ENCODE peak calls at places on chromosomes 11 and 22, in eight cellular contexts. A, B, K, D, Z, H, X and U are unnamed samples. For H3K4me1, the result is how much of the 10 kb centered on the place peaks cover.

GRCh38 chr11:133964356-133964755 is 7.6 kb upstream of the IGSF9B start:
- DNase-seq in A (no peak), B (no peak), K (no peak), D (no peak), Z (no peak), H (no peak), X (no peak), U (no peak)

GRCh38 chr11:83027794-83028193 is 43.9 kb downstream of the RAB30 start:
- DNase-seq in A (no peak), B (no peak), K (no peak), D (no peak), Z (no peak), H (no peak), X (no peak), U (no peak)

GRCh38 chr11:36409152-36409713 is 100.8 kb downstream of the TRAF6 start:
- DNase-seq in A (no peak), B (peak), K (no peak), D (no peak), Z (peak), H (no peak), X (no peak), U (peak)

GRCh38 chr11:48013269-48013901 is 33.0 kb downstream of the PTPRJ start:
- DNase-seq in A (peak), B (peak), K (no peak), D (peak), Z (no peak), H (peak), X (peak), U (peak)

GRCh38 chr22:35642305-35642741 is 5.9 kb upstream of the APOL6 start:
- DNase-seq in A (no peak), B (no peak), K (no peak), D (no peak), Z (no peak), H (no peak), X (no peak), U (no peak)

GRCh38 chr11:61950035-61950547 is at the start of gene BEST1:
- DNase-seq in A (no peak), B (no peak), K (no peak), D (no peak), Z (no peak), H (no peak), X (no peak), U (no peak)

GRCh38 chr22:27797793-27798525 is 3.6 kb downstream of the MN1 start:
- DNase-seq in A (no peak), B (no peak), K (no peak), D (no peak), Z (no peak), H (no peak), X (no peak), U (no peak)

GRCh38 chr11:18699848-18700261 is 1.3 kb downstream of the TMEM86A start:
- DNase-seq in A (no peak), B (no peak), K (no peak), D (no peak), Z (no peak), H (no peak), X (no peak), U (no peak)

GRCh38 chr11:44979536-44980399 is 29.1 kb upstream of the TP53I11 start:
- DNase-seq in A (peak), B (no peak), K (no peak), D (no peak), Z (no peak), H (peak), X (peak), U (peak)

GRCh38 chr11:44976576-44976975 is 25.9 kb upstream of the TP53I11 start:
- DNase-seq in A (no peak), B (no peak), K (no peak), D (no peak), Z (no peak), H (no peak), X (no peak), U (no peak)

GRCh38 chr11:44978961-44979331 is 28.3 kb upstream of the TP53I11 start:
- DNase-seq in A (peak), B (no peak), K (no peak), D (no peak), Z (no peak), H (peak), X (peak), U (no peak)

GRCh38 chr11:44977493-44977984 is 26.9 kb upstream of the TP53I11 start:
- DNase-seq in A (peak), B (peak), K (no peak), D (no peak), Z (peak), H (peak), X (peak), U (no peak)

GRCh38 chr11:44978279-44978960 is 27.7 kb upstream of the TP53I11 start:
- DNase-seq in A (no peak), B (no peak), K (no peak), D (no peak), Z (no peak), H (no peak), X (no peak), U (no peak)
- H3K4me3 ChIP-seq in A (no peak), B (no peak), K (no peak), D (no peak), Z (no peak), H (no peak), X (no peak), U (peak)

DNA sequence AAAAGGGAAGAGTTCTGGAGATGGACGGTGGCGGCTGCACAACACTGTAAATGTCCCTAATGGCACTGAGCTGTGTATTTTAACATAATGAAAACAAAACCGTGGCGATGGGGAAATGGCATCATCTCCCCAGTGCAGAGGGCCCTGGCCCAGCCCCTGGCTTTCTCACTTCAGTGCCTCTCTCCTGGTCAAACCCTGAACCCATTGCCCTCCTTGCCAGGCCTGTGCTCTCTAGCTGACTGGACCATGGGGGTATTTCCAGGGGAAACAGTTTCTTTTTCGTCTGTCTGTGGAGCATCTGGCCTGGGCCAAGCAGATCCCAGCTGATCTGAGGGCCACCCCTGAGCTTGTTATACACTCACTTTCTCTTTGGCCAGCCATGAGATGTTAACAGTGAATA is 17.4 kb upstream of the NAP1L4 start:
- DNase-seq in A (no peak), B (no peak), K (no peak), D (no peak), Z (no peak), H (no peak), X (no peak), U (no peak)
- H3K4me1 ChIP-seq in A (under half), B (under half), K (under half), D (half or more), Z (under half), H (under half), X (under half), U (under half)

DNA sequence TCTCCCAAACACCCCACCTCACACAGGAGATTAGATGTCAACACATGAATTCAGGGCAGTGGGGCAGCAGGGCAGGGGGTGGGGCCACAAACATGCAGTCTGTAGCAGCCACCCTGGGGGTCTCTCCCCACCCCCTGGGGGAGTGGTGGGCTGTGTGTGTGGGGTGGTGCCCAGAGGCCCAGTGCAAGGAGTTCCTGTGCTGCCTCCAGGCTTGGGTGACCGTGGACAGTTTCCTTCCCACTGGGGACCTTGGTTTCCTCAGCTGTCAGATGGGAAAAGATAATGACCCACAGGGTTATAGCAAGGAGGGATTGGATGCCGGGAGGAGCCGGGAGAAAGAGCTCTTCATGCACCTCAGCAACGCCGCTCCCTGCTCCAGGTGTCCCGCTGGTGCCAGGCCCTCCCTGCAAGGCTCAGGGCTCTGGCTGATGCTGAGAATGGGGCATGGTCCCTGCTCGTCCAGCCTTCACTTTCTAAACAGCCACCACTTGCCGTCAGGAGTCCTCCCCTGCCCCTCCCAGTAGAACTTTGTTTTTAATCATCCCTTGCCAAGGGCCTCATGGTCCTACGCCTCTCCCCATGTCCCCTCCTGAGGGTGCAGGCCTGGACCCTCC is 2.0 kb upstream of the MRGPRF start:
- DNase-seq in A (no peak), B (no peak), K (no peak), D (no peak), Z (no peak), H (no peak), X (no peak), U (no peak)
- H3K27ac ChIP-seq in A (no peak), B (no peak), K (no peak), D (no peak), Z (no peak), H (no peak), X (peak), U (no peak)

GRCh38 chr11:26993965-26994446 is at the start of gene FIBIN:
- DNase-seq in A (no peak), B (no peak), K (no peak), D (no peak), Z (no peak), H (no peak), X (no peak), U (no peak)

GRCh38 chr11:26992031-26992541 is 1.8 kb upstream of the FIBIN start:
- DNase-seq in A (no peak), B (no peak), K (no peak), D (no peak), Z (no peak), H (no peak), X (no peak), U (no peak)

GRCh38 chr11:26994579-26995210 is 783 bp downstream of the FIBIN start:
- DNase-seq in A (no peak), B (no peak), K (no peak), D (no peak), Z (no peak), H (no peak), X (no peak), U (no peak)

DNA sequence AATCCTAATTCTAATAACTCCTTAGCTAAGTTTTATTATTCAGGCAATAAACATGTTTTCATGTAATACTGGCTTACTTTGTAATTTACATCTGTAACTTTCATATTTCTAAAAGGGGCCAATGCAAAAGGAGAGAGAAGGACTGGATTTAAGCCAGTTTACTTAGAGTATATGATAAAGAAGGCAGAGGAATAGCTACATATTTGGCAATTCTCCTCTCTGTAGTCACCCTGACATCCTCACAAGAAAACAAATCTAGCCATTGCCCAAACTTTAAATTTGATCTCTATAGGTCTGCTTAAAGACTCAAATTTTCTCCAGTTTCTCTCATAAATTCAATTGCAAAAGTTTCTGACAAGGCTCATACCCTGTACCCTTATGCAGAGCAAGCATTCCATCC is 2.1 kb downstream of the FIBIN start:
- DNase-seq in A (no peak), B (no peak), K (no peak), D (no peak), Z (no peak), H (no peak), X (no peak), U (no peak)
- H3K4me3 ChIP-seq in A (no peak), B (no peak), K (no peak), D (no peak), Z (no peak), H (no peak), X (peak), U (no peak)